ENCODE peak calls at places on chromosome 9, in eight cellular contexts. P is aorta, D is psoas muscle, H is right lobe of liver, G is OCI-LY7, O is neuronal stem cell, R is colonic mucosa, B is HepG2. A is an unnamed sample. For H3K4me1, the result is how much of the 10 kb centered on the place peaks cover.

GRCh38 chr9:91241909-91242308 is 119.8 kb downstream of the AUH start:
- DNase-seq in P (no peak), D (no peak), H (no peak), G (no peak), O (no peak), R (no peak), B (no peak), A (peak)

GRCh38 chr9:19116391-19116790 is 10.9 kb downstream of the PLIN2 start:
- DNase-seq in P (no peak), D (peak), H (no peak), G (no peak), O (no peak), R (no peak), B (no peak), A (no peak)

GRCh38 chr9:113661074-113661473 is 197.5 kb downstream of the RGS3 start:
- DNase-seq in P (no peak), D (no peak), H (no peak), G (no peak), O (no peak), R (no peak), B (no peak), A (no peak)

GRCh38 chr9:104300125-104300524 is 203.9 kb upstream of the OR13F1 start:
- DNase-seq in P (no peak), D (no peak), H (no peak), G (no peak), O (no peak), R (no peak), B (no peak), A (no peak)

GRCh38 chr9:125440411-125440810 is 178.8 kb downstream of the GAPVD1 start:
- DNase-seq in P (no peak), D (peak), H (no peak), G (no peak), O (no peak), R (no peak), B (no peak), A (no peak)

GRCh38 chr9:94150279-94150828 is 66.1 kb downstream of the PTPDC1 start:
- DNase-seq in P (no peak), D (no peak), H (no peak), G (no peak), O (no peak), R (no peak), B (no peak), A (no peak)

GRCh38 chr9:83596899-83597504 is 25.9 kb upstream of the IDNK start:
- DNase-seq in P (no peak), D (no peak), H (no peak), G (peak), O (peak), R (peak), B (no peak), A (no peak)

GRCh38 chr9:129285382-129285781 is 107.3 kb upstream of the IER5L start:
- DNase-seq in P (no peak), D (no peak), H (peak), G (no peak), O (no peak), R (no peak), B (no peak), A (peak)

GRCh38 chr9:10274983-10275382 is 337.8 kb downstream of the PTPRD start:
- DNase-seq in P (no peak), D (no peak), H (no peak), G (no peak), O (no peak), R (no peak), B (no peak), A (no peak)

GRCh38 chr9:79644048-79644447 is 72.3 kb downstream of the TLE4 start:
- DNase-seq in P (no peak), D (no peak), H (no peak), G (no peak), O (no peak), R (no peak), B (no peak), A (no peak)

GRCh38 chr9:134922066-134922931 is 4.6 kb upstream of the FCN1 start:
- DNase-seq in P (peak), D (no peak), H (no peak), G (no peak), O (no peak), R (no peak), B (no peak), A (peak)

GRCh38 chr9:18424132-18424531 is 49.8 kb upstream of the ADAMTSL1 start:
- DNase-seq in P (no peak), D (no peak), H (no peak), G (no peak), O (no peak), R (no peak), B (no peak), A (no peak)

GRCh38 chr9:131395027-131395744 is 1.3 kb downstream of the PRRC2B start:
- DNase-seq in P (peak), D (no peak), H (peak), G (peak), O (no peak), R (peak), B (no peak), A (peak)

GRCh38 chr9:72971411-72971810 is 18.6 kb upstream of the ALDH1A1 start:
- DNase-seq in P (no peak), D (no peak), H (no peak), G (no peak), O (no peak), R (no peak), B (no peak), A (no peak)

GRCh38 chr9:19757745-19758144 is 31.1 kb downstream of the SLC24A2 start:
- DNase-seq in P (no peak), D (no peak), H (no peak), G (no peak), O (no peak), R (no peak), B (no peak), A (no peak)

GRCh38 chr9:132214027-132214622 is 52.3 kb downstream of the NTNG2 start:
- DNase-seq in P (peak), D (peak), H (no peak), G (no peak), O (no peak), R (no peak), B (no peak), A (peak)

GRCh38 chr9:15155826-15156225 is 151.2 kb downstream of the TTC39B start:
- DNase-seq in P (peak), D (no peak), H (no peak), G (no peak), O (no peak), R (no peak), B (no peak), A (no peak)

GRCh38 chr9:102355982-102356381 is 617.5 kb upstream of the GRIN3A start:
- DNase-seq in P (no peak), D (no peak), H (no peak), G (no peak), O (no peak), R (no peak), B (no peak), A (no peak)

GRCh38 chr9:127253446-127253845 is 11.1 kb upstream of the GARNL3 start:
- DNase-seq in P (no peak), D (no peak), H (no peak), G (no peak), O (no peak), R (no peak), B (no peak), A (no peak)

GRCh38 chr9:129868571-129869486 is 33.6 kb downstream of the USP20 start:
- DNase-seq in P (peak), D (peak), H (no peak), G (no peak), O (no peak), R (peak), B (no peak), A (no peak)

GRCh38 chr9:79654591-79654990 is 82.8 kb downstream of the TLE4 start:
- DNase-seq in P (no peak), D (no peak), H (no peak), G (no peak), O (no peak), R (no peak), B (no peak), A (no peak)

GRCh38 chr9:134066923-134067851 is 639 bp downstream of the BRD3 start:
- DNase-seq in P (no peak), D (peak), H (peak), G (peak), O (no peak), R (no peak), B (no peak), A (peak)

GRCh38 chr9:136995370-136995769 is 998 bp downstream of the CLIC3 start:
- DNase-seq in P (no peak), D (no peak), H (no peak), G (no peak), O (no peak), R (no peak), B (no peak), A (no peak)

GRCh38 chr9:136997830-136998234 is 1.5 kb upstream of the CLIC3 start:
- DNase-seq in P (no peak), D (no peak), H (no peak), G (no peak), O (no peak), R (no peak), B (no peak), A (no peak)

GRCh38 chr9:136997355-136997754 is 987 bp upstream of the CLIC3 start:
- DNase-seq in P (no peak), D (no peak), H (no peak), G (no peak), O (no peak), R (no peak), B (no peak), A (no peak)

GRCh38 chr9:136995772-136996308 is 528 bp downstream of the CLIC3 start:
- DNase-seq in P (peak), D (no peak), H (no peak), G (no peak), O (no peak), R (no peak), B (no peak), A (peak)

DNA sequence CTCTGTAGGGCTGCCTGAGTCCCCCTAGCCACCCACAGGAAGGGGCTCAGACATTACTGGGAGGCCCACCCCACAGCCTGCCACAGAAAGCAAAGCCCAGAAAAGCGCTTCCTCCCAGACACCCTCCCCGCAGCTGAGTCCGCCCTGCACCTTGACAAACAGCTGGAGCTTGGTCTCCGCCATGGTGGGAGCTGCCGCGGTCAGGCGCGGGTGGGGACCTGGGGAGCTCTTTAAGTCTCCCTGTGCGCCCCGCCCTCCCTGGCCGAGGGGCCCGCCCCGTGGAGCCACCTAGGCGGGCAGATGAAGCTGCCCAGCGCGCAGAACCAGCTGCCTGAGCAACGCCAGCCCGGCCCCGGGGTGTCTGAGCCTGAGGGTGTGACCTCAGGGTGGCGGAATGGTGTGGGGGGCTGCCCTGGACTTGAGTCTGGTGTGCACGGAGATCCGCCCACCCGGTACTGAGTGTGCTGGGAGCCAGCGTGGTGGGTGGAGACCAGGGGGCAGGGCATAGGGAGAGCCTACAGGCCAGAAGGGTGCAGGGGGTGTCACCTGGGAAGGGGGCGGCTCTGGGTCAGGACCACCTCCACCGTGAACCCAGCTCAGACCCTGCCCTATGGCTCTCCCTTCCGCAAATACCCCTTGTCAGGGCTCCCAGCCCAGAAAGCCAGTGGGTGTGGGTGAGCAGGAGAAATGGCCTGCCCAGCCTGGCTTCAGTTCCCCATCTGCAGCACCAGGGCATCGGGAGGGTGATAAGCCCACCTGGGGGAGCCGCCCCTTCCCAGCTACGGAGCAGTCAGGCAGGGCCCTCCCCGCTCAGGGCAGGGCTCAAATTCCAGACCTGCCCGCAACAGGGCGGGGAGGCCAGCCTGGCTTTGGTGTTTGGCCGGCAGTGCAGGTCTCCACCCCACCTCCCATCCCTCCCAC is at the start of gene CLIC3:
- DNase-seq in P (peak), D (no peak), H (no peak), G (peak), O (no peak), R (peak), B (peak), A (peak)
- H3K4me1 ChIP-seq in P (under half), D (under half), H (under half), G (half or more), O (under half), R (under half), B (half or more), A (half or more)

GRCh38 chr9:673966-674526 is 167.5 kb upstream of the DMRT1 start:
- DNase-seq in P (no peak), D (no peak), H (no peak), G (no peak), O (peak), R (no peak), B (peak), A (no peak)

GRCh38 chr9:679462-679861 is 162.0 kb upstream of the DMRT1 start:
- DNase-seq in P (no peak), D (no peak), H (no peak), G (no peak), O (no peak), R (no peak), B (no peak), A (no peak)

GRCh38 chr9:677461-678097 is 163.9 kb upstream of the DMRT1 start:
- DNase-seq in P (no peak), D (no peak), H (no peak), G (no peak), O (no peak), R (no peak), B (peak), A (no peak)

GRCh38 chr9:675697-676370 is 165.7 kb upstream of the DMRT1 start:
- DNase-seq in P (no peak), D (no peak), H (no peak), G (no peak), O (no peak), R (no peak), B (no peak), A (no peak)

GRCh38 chr9:676780-677458 is 164.6 kb upstream of the DMRT1 start:
- DNase-seq in P (no peak), D (no peak), H (no peak), G (no peak), O (no peak), R (no peak), B (peak), A (no peak)
- H3K27ac ChIP-seq in P (no peak), D (no peak), H (peak), G (no peak), O (no peak), R (no peak), B (peak), A (peak)

DNA sequence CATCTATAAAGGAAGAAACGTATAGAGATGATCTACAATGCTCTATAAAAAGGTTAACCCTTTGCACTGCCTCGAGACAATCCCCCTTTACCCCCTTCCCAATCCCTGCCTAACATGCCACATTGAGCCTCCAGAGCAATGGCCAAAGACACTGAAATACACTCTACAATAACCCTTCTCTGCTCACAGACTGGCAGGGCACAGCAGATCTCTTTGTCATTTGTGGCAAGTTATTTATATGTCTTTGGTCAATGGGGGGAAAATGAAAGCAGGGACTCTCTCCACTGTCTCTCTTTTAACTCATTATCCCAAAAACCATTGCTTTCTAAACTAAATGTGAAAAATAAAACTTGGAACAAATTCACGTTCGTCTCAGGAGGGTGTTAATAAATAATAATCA is 51.7 kb downstream of the PTCH1 start:
- DNase-seq in P (no peak), D (no peak), H (no peak), G (no peak), O (no peak), R (no peak), B (no peak), A (no peak)
- H3K4me1 ChIP-seq in P (under half), D (under half), H (under half), G (under half), O (under half), R (under half), B (under half), A (under half)

GRCh38 chr9:97516111-97516510 is 14.6 kb downstream of the TMOD1 start:
- DNase-seq in P (no peak), D (no peak), H (no peak), G (no peak), O (no peak), R (no peak), B (no peak), A (no peak)
- H3K27ac ChIP-seq in P (no peak), D (peak), H (no peak), G (no peak), O (no peak), R (no peak), B (no peak), A (no peak)

DNA sequence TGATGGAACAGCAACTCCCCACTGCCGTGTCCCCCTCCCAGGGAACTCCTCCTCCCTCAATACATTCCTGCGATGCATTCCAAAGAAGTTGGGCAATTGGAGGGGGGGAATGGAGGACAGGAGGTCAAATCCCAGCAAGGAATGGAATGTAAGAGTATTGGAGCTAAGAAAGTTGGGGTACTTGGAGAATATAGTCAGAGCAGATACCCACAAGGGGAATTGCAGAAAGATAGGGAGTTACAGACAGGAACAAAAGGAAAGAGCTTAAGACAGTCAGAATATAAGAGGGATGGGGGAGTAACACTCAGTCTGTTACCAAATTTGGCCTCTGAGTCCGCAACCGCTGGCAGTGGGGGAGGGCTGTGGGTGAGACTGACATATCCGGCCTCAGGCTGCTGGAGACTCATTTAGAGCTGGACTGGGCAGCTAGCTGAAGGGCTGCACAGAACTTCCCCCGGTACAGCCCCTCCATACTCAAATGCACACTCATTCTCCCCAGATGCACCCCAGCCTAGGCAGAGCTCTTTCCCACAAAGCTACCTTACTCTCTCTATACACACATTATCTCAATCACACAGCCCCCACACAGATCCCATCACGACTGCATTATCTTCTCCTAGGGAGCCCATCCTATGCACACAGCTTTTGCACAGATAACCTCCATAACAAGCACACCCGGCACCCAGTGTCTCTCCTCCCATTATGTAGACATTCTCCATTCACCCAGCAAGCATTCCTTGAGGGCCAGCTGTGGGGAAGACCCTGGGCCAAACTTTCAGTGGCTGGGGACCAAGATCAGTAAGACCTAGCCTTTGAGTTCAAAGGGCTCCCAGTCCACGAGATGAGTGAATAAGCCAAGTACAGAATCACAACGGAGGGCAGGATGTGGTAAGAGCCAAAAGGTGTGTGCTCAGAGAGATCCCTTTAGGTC is 3.7 kb downstream of the TLN1 start:
- DNase-seq in P (peak), D (peak), H (peak), G (peak), O (peak), R (peak), B (peak), A (peak)
- H3K4me1 ChIP-seq in P (under half), D (under half), H (under half), G (under half), O (under half), R (under half), B (half or more), A (half or more)

A was measured in left lung.